ENCODE peak calls at places on chromosomes 2 and 18, in eight cellular contexts. F, Q, C, N, D, W, Y and O are unnamed samples. For H3K4me1, the result is how much of the 10 kb centered on the place peaks cover.

GRCh38 chr2:31270136-31270535 is 36.2 kb downstream of the EHD3 start:
- DNase-seq in F (no peak), Q (no peak), C (no peak), N (no peak), D (no peak), W (no peak), Y (no peak), O (no peak)

GRCh38 chr2:220880623-220881022 is 691.5 kb downstream of the EPHA4 start:
- DNase-seq in F (no peak), Q (no peak), C (no peak), N (no peak), D (no peak), W (no peak), Y (no peak), O (no peak)

GRCh38 chr2:120287183-120288015 is 34.7 kb downstream of the RALB start:
- DNase-seq in F (no peak), Q (peak), C (peak), N (no peak), D (no peak), W (no peak), Y (no peak), O (no peak)

GRCh38 chr18:76524900-76525698 is 30.1 kb upstream of the ZNF516 start:
- DNase-seq in F (no peak), Q (peak), C (peak), N (no peak), D (peak), W (peak), Y (peak), O (no peak)

GRCh38 chr2:535222-535621 is 142.0 kb downstream of the TMEM18 start:
- DNase-seq in F (no peak), Q (no peak), C (no peak), N (no peak), D (no peak), W (no peak), Y (no peak), O (no peak)

GRCh38 chr2:70140978-70141753 is 49.7 kb downstream of the C2orf42 start:
- DNase-seq in F (peak), Q (peak), C (peak), N (peak), D (peak), W (peak), Y (peak), O (peak)

GRCh38 chr2:200127852-200128251 is 172.5 kb downstream of the MAIP1 start:
- DNase-seq in F (no peak), Q (no peak), C (peak), N (no peak), D (no peak), W (no peak), Y (no peak), O (no peak)

GRCh38 chr2:220057922-220058321 is 430.5 kb downstream of the SLC4A3 start:
- DNase-seq in F (no peak), Q (no peak), C (no peak), N (no peak), D (no peak), W (no peak), Y (no peak), O (no peak)

GRCh38 chr2:102094917-102095316 is 47.6 kb upstream of the IL1R1 start:
- DNase-seq in F (no peak), Q (peak), C (peak), N (no peak), D (peak), W (no peak), Y (no peak), O (no peak)

GRCh38 chr2:69032336-69032735 is 19.4 kb downstream of the ANTXR1 start:
- DNase-seq in F (no peak), Q (no peak), C (no peak), N (no peak), D (no peak), W (no peak), Y (no peak), O (no peak)

GRCh38 chr2:113166187-113166645 is 7.6 kb upstream of the PSD4 start:
- DNase-seq in F (no peak), Q (no peak), C (no peak), N (no peak), D (no peak), W (peak), Y (no peak), O (peak)

GRCh38 chr2:1511455-1511854 is 98.2 kb downstream of the TPO start:
- DNase-seq in F (no peak), Q (no peak), C (no peak), N (no peak), D (no peak), W (peak), Y (no peak), O (no peak)

GRCh38 chr18:32160547-32160946 is 29.3 kb upstream of the MEP1B start:
- DNase-seq in F (no peak), Q (no peak), C (no peak), N (no peak), D (peak), W (no peak), Y (no peak), O (no peak)

GRCh38 chr2:136510244-136510643 is 255.1 kb upstream of the THSD7B start:
- DNase-seq in F (no peak), Q (no peak), C (no peak), N (no peak), D (no peak), W (no peak), Y (peak), O (no peak)

GRCh38 chr2:111143107-111143886 is 22.6 kb downstream of the BCL2L11 start:
- DNase-seq in F (no peak), Q (no peak), C (no peak), N (no peak), D (no peak), W (no peak), Y (no peak), O (no peak)

GRCh38 chr2:158893057-158893456 is 75.4 kb upstream of the TANC1 start:
- DNase-seq in F (no peak), Q (no peak), C (no peak), N (no peak), D (no peak), W (no peak), Y (no peak), O (no peak)

GRCh38 chr2:211175956-211176355 is 619.6 kb downstream of the CPS1 start:
- DNase-seq in F (no peak), Q (no peak), C (no peak), N (no peak), D (no peak), W (no peak), Y (no peak), O (no peak)

GRCh38 chr2:233470839-233471238 is 95.7 kb downstream of the USP40 start:
- DNase-seq in F (peak), Q (no peak), C (no peak), N (no peak), D (no peak), W (peak), Y (no peak), O (no peak)

GRCh38 chr2:97736608-97737330 is 23.4 kb downstream of the ZAP70 start:
- DNase-seq in F (no peak), Q (no peak), C (no peak), N (peak), D (no peak), W (no peak), Y (no peak), O (peak)

GRCh38 chr2:193251909-193252308 is 1057.2 kb upstream of the TMEFF2 start:
- DNase-seq in F (no peak), Q (no peak), C (no peak), N (no peak), D (no peak), W (no peak), Y (no peak), O (no peak)

GRCh38 chr2:12982149-12982584 is 265.4 kb downstream of the TRIB2 start:
- DNase-seq in F (no peak), Q (no peak), C (no peak), N (no peak), D (no peak), W (no peak), Y (no peak), O (no peak)

GRCh38 chr2:84901593-84902120 is 3.8 kb upstream of the TMSB10 start:
- DNase-seq in F (no peak), Q (no peak), C (no peak), N (no peak), D (no peak), W (no peak), Y (no peak), O (no peak)

GRCh38 chr2:43032248-43032893 is 194.0 kb downstream of the ZFP36L2 start:
- DNase-seq in F (peak), Q (no peak), C (peak), N (no peak), D (peak), W (peak), Y (no peak), O (no peak)

GRCh38 chr2:241680827-241681599 is 5.6 kb downstream of the DTYMK start:
- DNase-seq in F (no peak), Q (peak), C (peak), N (no peak), D (no peak), W (no peak), Y (no peak), O (no peak)

GRCh38 chr2:10709290-10709939 is 12.0 kb upstream of the ATP6V1C2 start:
- DNase-seq in F (no peak), Q (no peak), C (peak), N (no peak), D (peak), W (no peak), Y (peak), O (no peak)

GRCh38 chr2:36469267-36469561 is 113.6 kb downstream of the CRIM1 start:
- DNase-seq in F (no peak), Q (no peak), C (no peak), N (no peak), D (no peak), W (no peak), Y (no peak), O (no peak)

GRCh38 chr2:178845565-178846457 is 38.6 kb upstream of the TTN start:
- DNase-seq in F (no peak), Q (no peak), C (no peak), N (no peak), D (no peak), W (no peak), Y (no peak), O (no peak)

GRCh38 chr2:112880696-112881095 is 30.3 kb upstream of the IL37 start:
- DNase-seq in F (no peak), Q (no peak), C (no peak), N (no peak), D (no peak), W (no peak), Y (no peak), O (no peak)

GRCh38 chr2:28276076-28276618 is 116.5 kb upstream of the FOSL2 start:
- DNase-seq in F (no peak), Q (peak), C (peak), N (no peak), D (no peak), W (no peak), Y (no peak), O (no peak)

GRCh38 chr2:114805195-114805594 is 362.8 kb downstream of the DPP10 start:
- DNase-seq in F (no peak), Q (no peak), C (no peak), N (no peak), D (no peak), W (no peak), Y (no peak), O (no peak)

GRCh38 chr2:36700311-36700710 is 3.8 kb downstream of the VIT start:
- DNase-seq in F (no peak), Q (no peak), C (no peak), N (no peak), D (no peak), W (no peak), Y (no peak), O (no peak)

GRCh38 chr2:46163804-46164569 is 133.2 kb upstream of the EPAS1 start:
- DNase-seq in F (no peak), Q (peak), C (peak), N (no peak), D (peak), W (no peak), Y (no peak), O (no peak)

GRCh38 chr2:10007921-10008808 is 35.2 kb upstream of the KLF11 start:
- DNase-seq in F (no peak), Q (no peak), C (no peak), N (no peak), D (no peak), W (no peak), Y (no peak), O (no peak)

GRCh38 chr2:209525336-209525735 is 101.5 kb downstream of the MAP2 start:
- DNase-seq in F (no peak), Q (no peak), C (no peak), N (no peak), D (no peak), W (no peak), Y (no peak), O (no peak)

GRCh38 chr2:16861154-16861929 is 195.7 kb upstream of the CYRIA start:
- DNase-seq in F (no peak), Q (peak), C (peak), N (no peak), D (no peak), W (no peak), Y (no peak), O (no peak)

GRCh38 chr2:1605102-1605501 is 139.2 kb downstream of the PXDN start:
- DNase-seq in F (no peak), Q (no peak), C (no peak), N (peak), D (no peak), W (peak), Y (peak), O (no peak)

GRCh38 chr2:48080534-48081316 is 174.4 kb upstream of the FBXO11 start:
- DNase-seq in F (no peak), Q (no peak), C (no peak), N (no peak), D (no peak), W (no peak), Y (no peak), O (no peak)

DNA sequence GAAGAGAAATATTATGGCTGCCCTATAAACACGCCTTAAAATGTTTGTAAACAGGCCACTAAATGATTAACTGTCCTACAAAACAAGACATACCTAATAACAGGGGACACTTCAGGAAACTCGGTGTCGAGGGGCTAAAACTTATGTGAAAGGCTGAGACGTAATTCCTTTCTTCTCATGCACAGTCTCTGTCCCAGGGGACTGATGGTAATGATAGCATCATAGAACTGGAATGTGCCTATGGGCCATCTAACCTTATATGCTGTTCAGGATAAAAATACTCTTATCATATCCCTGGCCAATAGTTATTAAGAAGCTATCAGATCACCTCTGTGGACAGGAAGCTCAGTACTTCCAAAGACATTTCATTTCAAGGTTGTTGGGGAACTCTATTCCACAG is 252.6 kb upstream of the RASGRP3 start:
- DNase-seq in F (no peak), Q (no peak), C (no peak), N (no peak), D (no peak), W (no peak), Y (no peak), O (no peak)
- H3K4me1 ChIP-seq in F (under half), Q (under half), C (under half), N (under half), D (under half), W (under half), Y (under half), O (under half)

GRCh38 chr18:48339692-48340091 is 69.5 kb downstream of the ZBTB7C start:
- DNase-seq in F (no peak), Q (no peak), C (no peak), N (no peak), D (no peak), W (no peak), Y (no peak), O (no peak)
- H3K4me1 ChIP-seq in F (under half), Q (under half), C (under half), N (under half), D (under half), W (under half), Y (under half), O (under half)

DNA sequence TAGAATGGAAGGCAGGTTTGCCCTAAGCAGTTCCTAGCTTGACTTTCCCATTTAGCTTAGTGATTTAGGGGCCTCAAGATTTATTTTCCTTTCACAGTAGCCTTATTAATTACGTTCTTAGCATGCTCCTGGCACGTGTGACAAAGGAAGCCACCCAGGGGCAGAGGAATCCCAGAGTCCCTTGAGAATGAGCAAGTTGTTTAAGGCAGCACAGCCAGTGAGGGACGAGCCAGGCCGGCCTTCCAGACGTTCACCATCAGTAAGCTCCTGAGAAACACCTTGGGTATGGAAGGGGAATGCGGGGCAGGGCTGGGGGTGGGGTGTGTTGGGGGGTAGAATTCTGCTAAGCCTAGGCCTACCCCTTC is 76.3 kb downstream of the SOWAHC start:
- DNase-seq in F (no peak), Q (no peak), C (no peak), N (peak), D (no peak), W (no peak), Y (no peak), O (no peak)
- H3K4me1 ChIP-seq in F (half or more), Q (under half), C (under half), N (under half), D (half or more), W (under half), Y (under half), O (under half)

GRCh38 chr2:152445791-152446201 is 110.8 kb downstream of the FMNL2 start:
- DNase-seq in F (no peak), Q (no peak), C (peak), N (no peak), D (no peak), W (peak), Y (no peak), O (no peak)
- H3K4me1 ChIP-seq in F (under half), Q (under half), C (under half), N (under half), D (under half), W (under half), Y (under half), O (under half)

DNA sequence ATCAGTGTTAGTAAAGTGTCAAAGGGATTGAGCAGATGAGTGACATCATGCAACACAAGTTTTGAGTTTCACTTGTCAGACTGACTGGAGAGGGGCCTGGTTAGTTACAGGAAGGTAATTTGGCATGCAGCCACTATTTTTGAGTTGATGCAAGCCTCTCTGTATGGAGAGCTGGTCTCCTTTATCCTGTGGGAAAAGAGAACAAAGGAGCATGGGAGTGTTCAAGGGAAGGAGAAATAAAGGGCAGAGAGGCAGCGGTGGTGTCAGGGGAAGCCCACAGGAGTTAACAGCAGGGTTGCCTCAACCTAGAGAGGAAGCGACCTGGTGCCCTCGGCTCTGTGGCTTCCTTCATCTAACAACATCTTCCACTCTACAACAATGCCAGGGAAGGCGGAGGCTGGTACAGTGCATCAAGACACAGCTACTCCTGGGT is 2.1 kb downstream of the CTLA4 start:
- DNase-seq in F (no peak), Q (no peak), C (no peak), N (no peak), D (no peak), W (no peak), Y (no peak), O (no peak)
- H3K4me1 ChIP-seq in F (under half), Q (under half), C (under half), N (under half), D (under half), W (under half), Y (under half), O (under half)

GRCh38 chr18:61992923-61993322 is 100.1 kb upstream of the RNF152 start:
- DNase-seq in F (no peak), Q (no peak), C (no peak), N (no peak), D (no peak), W (no peak), Y (no peak), O (no peak)
- H3K4me1 ChIP-seq in F (under half), Q (under half), C (under half), N (under half), D (under half), W (under half), Y (under half), O (under half)

DNA sequence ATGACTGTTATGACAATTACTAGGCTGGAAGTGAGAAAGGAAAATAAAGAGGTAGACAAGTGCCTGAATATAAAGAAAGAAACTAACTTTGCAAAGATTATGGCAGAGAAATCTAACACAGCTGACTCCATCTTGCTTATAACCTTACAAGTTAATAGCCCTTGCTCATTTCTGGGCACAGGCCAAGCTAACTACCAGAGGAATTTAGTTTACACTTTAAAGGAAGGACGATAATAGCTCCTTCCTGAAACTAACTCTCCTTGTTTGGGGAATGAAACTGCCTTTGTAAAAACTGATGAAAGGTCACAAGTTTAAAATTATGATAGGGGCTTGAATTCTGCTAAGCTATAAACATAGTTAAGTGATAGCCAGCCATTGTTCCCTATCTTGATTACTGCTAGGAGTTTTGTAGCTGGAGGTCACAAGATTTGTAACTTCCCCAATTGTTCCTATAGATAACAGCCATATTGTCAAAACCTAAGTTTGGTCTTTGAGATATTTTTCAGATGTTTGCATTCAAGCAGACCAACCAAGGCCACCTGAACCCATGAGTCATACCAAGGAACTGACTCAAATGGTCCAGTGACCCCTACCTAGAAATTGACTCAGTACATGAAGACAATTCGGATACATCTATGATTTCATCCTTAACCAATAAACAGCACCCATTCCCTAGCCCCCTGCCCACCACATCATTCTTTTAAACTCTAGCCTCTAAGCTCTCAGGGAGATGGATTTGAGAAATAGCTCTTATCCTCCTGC is 209.2 kb upstream of the LRATD1 start:
- DNase-seq in F (no peak), Q (no peak), C (no peak), N (no peak), D (peak), W (no peak), Y (no peak), O (no peak)
- H3K4me1 ChIP-seq in F (under half), Q (under half), C (under half), N (under half), D (under half), W (under half), Y (under half), O (under half)

DNA sequence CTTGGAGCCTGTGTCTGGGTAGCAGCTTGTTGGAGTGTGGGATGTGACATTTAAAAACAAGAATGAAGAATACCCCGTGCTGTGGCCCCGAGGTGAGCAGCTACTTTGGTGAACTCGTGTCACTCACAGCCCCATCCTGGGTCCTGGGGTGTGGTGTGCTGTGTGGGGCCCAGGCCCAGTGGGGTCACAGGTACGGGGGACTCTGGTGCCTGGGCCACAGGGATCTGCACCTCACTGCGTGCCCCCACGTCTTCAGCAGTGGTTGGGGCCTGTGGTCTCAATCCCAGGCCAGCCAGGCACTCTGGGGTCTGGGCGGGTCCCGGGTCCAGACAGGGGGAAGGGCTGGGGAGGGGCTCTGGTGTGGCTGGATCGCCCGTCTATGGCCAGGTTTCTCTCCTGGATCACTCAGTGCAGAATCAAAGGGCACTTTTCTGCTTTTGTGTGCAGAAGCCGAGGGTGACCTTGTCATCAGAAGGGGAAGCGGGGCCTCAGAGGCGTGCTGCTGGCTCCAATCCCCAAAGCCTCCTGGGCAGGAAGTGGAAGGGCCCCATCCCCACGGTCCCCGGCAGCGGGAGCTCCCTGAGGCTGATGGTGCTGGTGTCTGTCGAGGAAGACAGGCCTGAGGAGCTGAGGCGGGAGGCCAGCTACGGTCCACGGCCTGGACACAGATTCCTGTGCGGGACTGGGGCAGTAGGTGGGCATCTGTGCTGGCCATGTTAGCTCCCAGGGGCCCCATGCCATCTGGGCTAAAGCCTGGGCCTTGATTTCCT is 1.4 kb downstream of the GPR35 start:
- DNase-seq in F (no peak), Q (no peak), C (no peak), N (peak), D (peak), W (peak), Y (no peak), O (peak)
- H3K4me1 ChIP-seq in F (under half), Q (under half), C (under half), N (under half), D (under half), W (under half), Y (under half), O (under half)